ENCODE peak calls at places on chromosomes 6 and 20, in ten cellular contexts. F is BE2C, B is progenitor cell of endocrine pancreas, M is glutamatergic neuron, Z is foreskin fibroblast, V is AG04450, P is fibroblast of the aortic adventitia, R is fibroblast of pulmonary artery, L is stomach, C is sigmoid colon. H is an unnamed sample.

GRCh38 chr6:150395388-150396009 is 26.7 kb downstream of the IYD start:
- DNase-seq in B (peak; percentile 37), L (no peak), C (no peak), P (peak; percentile 65), Z (peak; percentile 24), M (peak; percentile 65), R (peak; percentile 65), F (peak; percentile 54), V (peak; percentile 6), H (peak; percentile 54)

GRCh38 chr20:32037929-32038328 is 14.1 kb upstream of the HCK start:
- DNase-seq in C (no peak), V (no peak), L (no peak), B (no peak), M (no peak), Z (peak; percentile 40), P (peak; percentile 72), F (no peak), R (peak; percentile 49), H (no peak)

GRCh38 chr6:148577687-148578488 is 168.9 kb upstream of the UST start:
- DNase-seq in M (peak; percentile 81), F (peak; percentile 68), V (peak; percentile 37), Z (peak; percentile 84), C (peak; percentile 92), B (peak; percentile 51), R (peak; percentile 86), L (peak; percentile 68), P (peak; percentile 85), H (peak; percentile 66)

GRCh38 chr6:128432394-128432793 is 88.0 kb downstream of the PTPRK start:
- DNase-seq in P (peak; percentile 74), B (no peak), F (no peak), M (no peak), C (no peak), V (no peak), L (no peak), Z (peak; percentile 12), R (peak; percentile 58), H (no peak)

GRCh38 chr6:1917628-1918371 is 308.1 kb downstream of the FOXC1 start:
- DNase-seq in F (no peak), B (no peak), R (peak; percentile 78), M (no peak), V (peak; percentile 26), P (peak; percentile 56), Z (peak; percentile 95), C (no peak), L (no peak), H (peak; percentile 85)

GRCh38 chr6:107569456-107569855 is 79.5 kb downstream of the SOBP start:
- DNase-seq in P (no peak), C (no peak), F (no peak), Z (no peak), R (no peak), V (no peak), B (no peak), M (no peak), L (no peak), H (no peak)

GRCh38 chr6:23301546-23301945 is 732.2 kb downstream of the HDGFL1 start:
- DNase-seq in L (no peak), V (no peak), M (no peak), P (no peak), R (no peak), F (no peak), B (no peak), C (no peak), Z (no peak), H (no peak)

GRCh38 chr6:52876056-52876787 is 33.3 kb downstream of the GSTA3 start:
- DNase-seq in F (no peak), R (peak; percentile 10), B (no peak), Z (no peak), L (no peak), P (peak; percentile 28), M (no peak), V (no peak), C (no peak), H (no peak)

GRCh38 chr20:46057856-46058655 is 29.0 kb downstream of the SLC12A5 start:
- DNase-seq in Z (peak; percentile 56), M (peak; percentile 71), B (peak; percentile 21), V (no peak), L (peak; percentile 35), F (no peak), R (peak; percentile 50), C (peak; percentile 72), P (peak; percentile 34), H (no peak)

GRCh38 chr6:166289181-166290061 is 18.8 kb downstream of the PRR18 start:
- DNase-seq in F (no peak), B (no peak), P (no peak), M (no peak), L (no peak), C (no peak), V (no peak), R (no peak), Z (no peak), H (no peak)
- TF ChIP-seq CTCF in F (no peak), B (no peak), P (no peak), M (no peak), L (no peak), C (no peak), V (no peak), R (no peak), Z (no peak), H (no peak)

GRCh38 chr6:167044696-167045095 is 45.5 kb downstream of the CEP43 start:
- DNase-seq in B (no peak), F (no peak), C (no peak), R (no peak), Z (no peak), V (no peak), M (no peak), L (no peak), P (peak; percentile 7), H (no peak)
- TF ChIP-seq CTCF in B (peak; percentile 11), F (peak; percentile 4), C (no peak), R (no peak), Z (no peak), V (no peak), M (no peak), L (no peak), P (peak; percentile 5), H (no peak)

GRCh38 chr6:165676435-165677068 is 13.5 kb upstream of the PDE10A start:
- DNase-seq in L (no peak), V (no peak), Z (no peak), B (no peak), C (no peak), M (no peak), F (no peak), R (peak; percentile 93), P (peak; percentile 92), H (no peak)
- TF ChIP-seq CTCF in L (no peak), V (no peak), Z (no peak), B (no peak), C (no peak), M (no peak), F (no peak), R (peak; percentile 65), P (peak; percentile 63), H (no peak)

GRCh38 chr6:70552974-70553373 is 13.8 kb upstream of the SDHAF4 start:
- DNase-seq in V (no peak), Z (no peak), P (no peak), C (no peak), M (no peak), R (no peak), B (no peak), L (no peak), F (no peak), H (no peak)

GRCh38 chr6:70547905-70548304 is 18.8 kb upstream of the SDHAF4 start:
- DNase-seq in V (no peak), B (no peak), M (no peak), Z (no peak), F (no peak), R (no peak), C (no peak), P (no peak), L (no peak), H (no peak)

GRCh38 chr6:70551566-70551965 is 15.2 kb upstream of the SDHAF4 start:
- DNase-seq in R (no peak), Z (no peak), C (no peak), L (no peak), P (no peak), M (no peak), B (no peak), V (no peak), F (no peak), H (no peak)

GRCh38 chr6:70549327-70549726 is 17.4 kb upstream of the SDHAF4 start:
- DNase-seq in R (no peak), P (no peak), B (no peak), L (no peak), V (no peak), F (no peak), C (no peak), Z (no peak), M (no peak), H (no peak)

DNA sequence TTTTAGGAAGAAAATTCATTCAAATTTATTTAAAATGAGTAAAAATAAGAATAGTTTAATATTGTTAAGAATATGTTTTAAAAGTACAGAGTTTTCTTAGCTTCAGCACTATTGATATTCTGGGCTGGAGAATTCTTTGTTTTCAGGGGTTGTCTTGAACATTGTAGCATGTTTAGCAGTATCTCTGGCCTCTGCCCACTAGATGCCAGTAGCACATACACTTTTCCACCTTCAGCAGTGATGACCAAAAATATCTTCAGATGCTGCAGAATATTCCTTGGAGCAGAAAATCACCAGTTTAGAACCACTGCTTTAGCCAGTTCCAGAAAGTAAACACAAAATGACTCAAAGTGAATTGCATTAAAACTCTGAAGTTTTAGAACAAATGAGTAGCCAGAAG is 19.4 kb upstream of the SDHAF4 start:
- DNase-seq in Z (peak; percentile 7), F (no peak), P (peak; percentile 46), M (no peak), R (peak; percentile 48), L (no peak), V (no peak), B (no peak), C (no peak), H (no peak)
- TF ChIP-seq CTCF in Z (peak; percentile 49), F (peak; percentile 63), P (peak; percentile 62), M (no peak), R (peak; percentile 52), L (no peak), V (peak; percentile 46), B (peak; percentile 51), C (peak; percentile 20), H (no peak)

GRCh38 chr6:134379599-134379998 is 61.7 kb upstream of the SGK1 start:
- DNase-seq in F (no peak), M (no peak), L (no peak), Z (no peak), R (no peak), V (no peak), C (no peak), B (no peak), P (no peak), H (no peak)
- TF ChIP-seq CTCF in F (no peak), M (no peak), L (no peak), Z (no peak), R (no peak), V (no peak), C (no peak), B (no peak), P (no peak), H (no peak)

GRCh38 chr6:106448000-106448426 is 87.5 kb downstream of the CRYBG1 start:
- DNase-seq in M (no peak), Z (no peak), P (no peak), L (no peak), C (no peak), F (no peak), B (no peak), V (no peak), R (no peak), H (no peak)
- TF ChIP-seq CTCF in M (no peak), Z (no peak), P (no peak), L (no peak), C (no peak), F (no peak), B (no peak), V (no peak), R (no peak), H (no peak)

H was measured in Calu3.